ENCODE peak calls at places on chromosomes 7 and 10, in ten cellular contexts. One of them, this sample, is unnamed.

GRCh38 chr7:92403760-92404074 is 43.6 kb upstream of the GATAD1 start:
- DNase-seq in tibial nerve: no peak
- DNase-seq in right lobe of liver: no peak
- DNase-seq in transverse colon: no peak
- DNase-seq in ascending aorta: no peak
- DNase-seq in MM.1S: no peak
- DNase-seq in A549: no peak
- DNase-seq in endodermal cell: peak
- DNase-seq in WERI-Rb-1: no peak
- DNase-seq in pancreas: no peak
- DNase-seq in this sample: no peak

GRCh38 chr7:111240371-111240770 is 149.4 kb downstream of the LRRN3 start:
- DNase-seq in MM.1S: no peak
- DNase-seq in ascending aorta: no peak
- DNase-seq in pancreas: no peak
- DNase-seq in WERI-Rb-1: no peak
- DNase-seq in A549: no peak
- DNase-seq in tibial nerve: no peak
- DNase-seq in endodermal cell: no peak
- DNase-seq in transverse colon: no peak
- DNase-seq in right lobe of liver: no peak
- DNase-seq in this sample: no peak

GRCh38 chr10:26755443-26755903 is 58.0 kb downstream of the PDSS1 start:
- DNase-seq in MM.1S: peak
- DNase-seq in transverse colon: no peak
- DNase-seq in A549: peak
- DNase-seq in ascending aorta: no peak
- DNase-seq in tibial nerve: no peak
- DNase-seq in WERI-Rb-1: no peak
- DNase-seq in right lobe of liver: no peak
- DNase-seq in pancreas: no peak
- DNase-seq in endodermal cell: peak
- DNase-seq in this sample: peak

GRCh38 chr10:132929953-132930640 is 12.3 kb downstream of the CFAP46 start:
- DNase-seq in pancreas: no peak
- DNase-seq in tibial nerve: no peak
- DNase-seq in transverse colon: no peak
- DNase-seq in right lobe of liver: no peak
- DNase-seq in ascending aorta: no peak
- DNase-seq in WERI-Rb-1: no peak
- DNase-seq in endodermal cell: no peak
- DNase-seq in A549: no peak
- DNase-seq in MM.1S: no peak
- DNase-seq in this sample: no peak

GRCh38 chr10:4174197-4174596 is 389.2 kb upstream of the KLF6 start:
- DNase-seq in WERI-Rb-1: peak
- DNase-seq in A549: peak
- DNase-seq in tibial nerve: no peak
- DNase-seq in right lobe of liver: no peak
- DNase-seq in pancreas: no peak
- DNase-seq in ascending aorta: no peak
- DNase-seq in transverse colon: no peak
- DNase-seq in MM.1S: no peak
- DNase-seq in endodermal cell: peak
- DNase-seq in this sample: no peak

GRCh38 chr7:24595671-24596418 is 22.6 kb downstream of the PALS2 start:
- DNase-seq in MM.1S: peak
- DNase-seq in tibial nerve: no peak
- DNase-seq in ascending aorta: no peak
- DNase-seq in endodermal cell: no peak
- DNase-seq in WERI-Rb-1: no peak
- DNase-seq in transverse colon: no peak
- DNase-seq in right lobe of liver: no peak
- DNase-seq in A549: no peak
- DNase-seq in pancreas: no peak
- DNase-seq in this sample: no peak

GRCh38 chr10:61669161-61669755 is 6.5 kb downstream of the CABCOCO1 start:
- DNase-seq in MM.1S: no peak
- DNase-seq in A549: no peak
- DNase-seq in transverse colon: no peak
- DNase-seq in ascending aorta: no peak
- DNase-seq in tibial nerve: no peak
- DNase-seq in endodermal cell: no peak
- DNase-seq in WERI-Rb-1: no peak
- DNase-seq in right lobe of liver: no peak
- DNase-seq in pancreas: no peak
- DNase-seq in this sample: no peak

GRCh38 chr7:33130184-33130583 is 820 bp downstream of the BBS9 start:
- DNase-seq in ascending aorta: no peak
- DNase-seq in tibial nerve: no peak
- DNase-seq in WERI-Rb-1: peak
- DNase-seq in MM.1S: no peak
- DNase-seq in pancreas: no peak
- DNase-seq in endodermal cell: no peak
- DNase-seq in A549: no peak
- DNase-seq in right lobe of liver: no peak
- DNase-seq in transverse colon: no peak
- DNase-seq in this sample: peak

GRCh38 chr10:43136995-43137700 is 1.1 kb upstream of the CSGALNACT2 start:
- DNase-seq in right lobe of liver: no peak
- DNase-seq in WERI-Rb-1: no peak
- DNase-seq in transverse colon: no peak
- DNase-seq in pancreas: no peak
- DNase-seq in MM.1S: no peak
- DNase-seq in A549: no peak
- DNase-seq in ascending aorta: no peak
- DNase-seq in endodermal cell: no peak
- DNase-seq in tibial nerve: no peak
- DNase-seq in this sample: no peak

GRCh38 chr10:43138757-43139241 is 554 bp downstream of the CSGALNACT2 start:
- DNase-seq in transverse colon: peak
- DNase-seq in ascending aorta: no peak
- DNase-seq in right lobe of liver: no peak
- DNase-seq in endodermal cell: no peak
- DNase-seq in MM.1S: peak
- DNase-seq in WERI-Rb-1: peak
- DNase-seq in A549: peak
- DNase-seq in tibial nerve: peak
- DNase-seq in pancreas: no peak
- DNase-seq in this sample: peak

GRCh38 chr10:43137971-43138756 is at the start of gene CSGALNACT2:
- DNase-seq in MM.1S: peak
- DNase-seq in right lobe of liver: peak
- DNase-seq in ascending aorta: peak
- DNase-seq in A549: peak
- DNase-seq in transverse colon: peak
- DNase-seq in endodermal cell: peak
- DNase-seq in WERI-Rb-1: peak
- DNase-seq in pancreas: peak
- DNase-seq in tibial nerve: peak
- DNase-seq in this sample: peak

GRCh38 chr10:43136432-43136831 is 1.8 kb upstream of the CSGALNACT2 start:
- DNase-seq in MM.1S: no peak
- DNase-seq in ascending aorta: no peak
- DNase-seq in tibial nerve: no peak
- DNase-seq in pancreas: no peak
- DNase-seq in right lobe of liver: no peak
- DNase-seq in endodermal cell: peak
- DNase-seq in A549: no peak
- DNase-seq in WERI-Rb-1: no peak
- DNase-seq in transverse colon: no peak
- DNase-seq in this sample: no peak

GRCh38 chr10:43137701-43137970 is 609 bp upstream of the CSGALNACT2 start:
- DNase-seq in tibial nerve: no peak
- DNase-seq in ascending aorta: no peak
- DNase-seq in right lobe of liver: peak
- DNase-seq in MM.1S: peak
- DNase-seq in pancreas: no peak
- DNase-seq in transverse colon: peak
- DNase-seq in WERI-Rb-1: peak
- DNase-seq in endodermal cell: peak
- DNase-seq in A549: peak
- DNase-seq in this sample: peak
- H3K27ac ChIP-seq in tibial nerve: peak
- H3K27ac ChIP-seq in ascending aorta: peak
- H3K27ac ChIP-seq in right lobe of liver: peak
- H3K27ac ChIP-seq in MM.1S: peak
- H3K27ac ChIP-seq in pancreas: peak
- H3K27ac ChIP-seq in transverse colon: peak
- H3K27ac ChIP-seq in WERI-Rb-1: peak
- H3K27ac ChIP-seq in endodermal cell: peak
- H3K27ac ChIP-seq in A549: peak
- H3K27ac ChIP-seq in this sample: peak

GRCh38 chr7:50304911-50305621 is 550 bp downstream of the IKZF1 start:
- DNase-seq in MM.1S: peak
- DNase-seq in endodermal cell: no peak
- DNase-seq in A549: no peak
- DNase-seq in transverse colon: peak
- DNase-seq in right lobe of liver: no peak
- DNase-seq in pancreas: no peak
- DNase-seq in tibial nerve: no peak
- DNase-seq in ascending aorta: no peak
- DNase-seq in WERI-Rb-1: no peak
- DNase-seq in this sample: no peak

GRCh38 chr7:50304158-50304910 is at the start of gene IKZF1:
- DNase-seq in pancreas: no peak
- DNase-seq in endodermal cell: peak
- DNase-seq in right lobe of liver: peak
- DNase-seq in WERI-Rb-1: peak
- DNase-seq in ascending aorta: peak
- DNase-seq in MM.1S: peak
- DNase-seq in transverse colon: peak
- DNase-seq in A549: no peak
- DNase-seq in tibial nerve: peak
- DNase-seq in this sample: no peak

GRCh38 chr7:50306491-50307367 is 2.2 kb downstream of the IKZF1 start:
- DNase-seq in pancreas: no peak
- DNase-seq in WERI-Rb-1: no peak
- DNase-seq in ascending aorta: no peak
- DNase-seq in tibial nerve: no peak
- DNase-seq in transverse colon: no peak
- DNase-seq in right lobe of liver: no peak
- DNase-seq in A549: no peak
- DNase-seq in endodermal cell: no peak
- DNase-seq in MM.1S: no peak
- DNase-seq in this sample: no peak

GRCh38 chr7:50307368-50308012 is 3.0 kb downstream of the IKZF1 start:
- DNase-seq in transverse colon: peak
- DNase-seq in WERI-Rb-1: no peak
- DNase-seq in MM.1S: peak
- DNase-seq in pancreas: no peak
- DNase-seq in tibial nerve: no peak
- DNase-seq in right lobe of liver: no peak
- DNase-seq in endodermal cell: no peak
- DNase-seq in A549: no peak
- DNase-seq in ascending aorta: no peak
- DNase-seq in this sample: no peak

DNA sequence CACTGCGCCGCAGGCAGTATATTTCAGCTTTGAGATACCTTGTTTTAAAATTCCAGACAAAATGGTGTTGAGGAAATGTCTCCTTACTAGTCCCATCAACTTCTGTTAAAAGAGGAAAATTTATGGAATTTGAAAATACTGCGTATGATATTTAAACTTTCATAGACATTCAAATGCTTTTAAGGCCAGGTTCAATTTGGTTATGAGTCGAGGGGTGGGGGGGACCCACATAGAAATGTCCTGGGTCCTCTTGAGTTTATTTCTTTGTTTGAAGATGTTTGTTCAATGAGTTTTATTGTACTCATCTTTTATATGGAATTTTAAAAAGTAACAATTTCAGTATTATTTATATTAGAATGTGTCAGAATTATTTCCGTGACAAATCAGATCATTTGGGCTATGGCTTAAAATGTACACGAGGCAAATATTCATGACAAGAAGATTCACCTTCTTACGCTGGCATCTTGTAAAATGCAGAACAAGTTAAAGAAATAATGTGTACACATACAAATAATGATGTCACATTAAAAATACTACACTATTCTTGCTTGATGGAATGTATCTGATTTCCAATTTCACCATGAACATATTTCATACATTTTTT is 1.3 kb downstream of the IKZF1 start:
- DNase-seq in transverse colon: no peak
- DNase-seq in A549: no peak
- DNase-seq in WERI-Rb-1: no peak
- DNase-seq in endodermal cell: no peak
- DNase-seq in tibial nerve: no peak
- DNase-seq in right lobe of liver: no peak
- DNase-seq in MM.1S: peak
- DNase-seq in pancreas: no peak
- DNase-seq in ascending aorta: no peak
- DNase-seq in this sample: no peak
- H3K4me3 ChIP-seq in transverse colon: peak
- H3K4me3 ChIP-seq in A549: no peak
- H3K4me3 ChIP-seq in WERI-Rb-1: no peak
- H3K4me3 ChIP-seq in endodermal cell: no peak
- H3K4me3 ChIP-seq in tibial nerve: peak
- H3K4me3 ChIP-seq in right lobe of liver: no peak
- H3K4me3 ChIP-seq in MM.1S: peak
- H3K4me3 ChIP-seq in pancreas: no peak
- H3K4me3 ChIP-seq in ascending aorta: peak
- H3K4me3 ChIP-seq in this sample: no peak

GRCh38 chr7:79930604-79931003 is 204.0 kb upstream of the GNAI1 start:
- DNase-seq in tibial nerve: no peak
- DNase-seq in transverse colon: no peak
- DNase-seq in right lobe of liver: no peak
- DNase-seq in WERI-Rb-1: no peak
- DNase-seq in ascending aorta: no peak
- DNase-seq in endodermal cell: no peak
- DNase-seq in A549: no peak
- DNase-seq in pancreas: no peak
- DNase-seq in MM.1S: no peak
- DNase-seq in this sample: peak

GRCh38 chr7:79933144-79933543 is 201.5 kb upstream of the GNAI1 start:
- DNase-seq in tibial nerve: no peak
- DNase-seq in transverse colon: no peak
- DNase-seq in ascending aorta: no peak
- DNase-seq in WERI-Rb-1: no peak
- DNase-seq in pancreas: no peak
- DNase-seq in MM.1S: no peak
- DNase-seq in endodermal cell: no peak
- DNase-seq in A549: no peak
- DNase-seq in right lobe of liver: no peak
- DNase-seq in this sample: peak

GRCh38 chr7:79936281-79936983 is 198.2 kb upstream of the GNAI1 start:
- DNase-seq in pancreas: no peak
- DNase-seq in MM.1S: no peak
- DNase-seq in endodermal cell: no peak
- DNase-seq in transverse colon: no peak
- DNase-seq in A549: no peak
- DNase-seq in WERI-Rb-1: no peak
- DNase-seq in right lobe of liver: no peak
- DNase-seq in tibial nerve: no peak
- DNase-seq in ascending aorta: no peak
- DNase-seq in this sample: peak

GRCh38 chr7:79934727-79935126 is 199.9 kb upstream of the GNAI1 start:
- DNase-seq in A549: no peak
- DNase-seq in transverse colon: no peak
- DNase-seq in tibial nerve: no peak
- DNase-seq in right lobe of liver: no peak
- DNase-seq in endodermal cell: no peak
- DNase-seq in WERI-Rb-1: no peak
- DNase-seq in ascending aorta: no peak
- DNase-seq in pancreas: no peak
- DNase-seq in MM.1S: no peak
- DNase-seq in this sample: no peak
- H3K27ac ChIP-seq in A549: no peak
- H3K27ac ChIP-seq in transverse colon: no peak
- H3K27ac ChIP-seq in tibial nerve: no peak
- H3K27ac ChIP-seq in right lobe of liver: no peak
- H3K27ac ChIP-seq in endodermal cell: no peak
- H3K27ac ChIP-seq in WERI-Rb-1: no peak
- H3K27ac ChIP-seq in ascending aorta: no peak
- H3K27ac ChIP-seq in pancreas: no peak
- H3K27ac ChIP-seq in MM.1S: no peak
- H3K27ac ChIP-seq in this sample: no peak

GRCh38 chr10:121459279-121459764 is 138.9 kb downstream of the FGFR2 start:
- DNase-seq in right lobe of liver: no peak
- DNase-seq in endodermal cell: no peak
- DNase-seq in A549: no peak
- DNase-seq in pancreas: no peak
- DNase-seq in MM.1S: peak
- DNase-seq in transverse colon: no peak
- DNase-seq in WERI-Rb-1: no peak
- DNase-seq in tibial nerve: no peak
- DNase-seq in ascending aorta: no peak
- DNase-seq in this sample: no peak
- H3K4me3 ChIP-seq in right lobe of liver: no peak
- H3K4me3 ChIP-seq in endodermal cell: no peak
- H3K4me3 ChIP-seq in A549: no peak
- H3K4me3 ChIP-seq in pancreas: no peak
- H3K4me3 ChIP-seq in MM.1S: no peak
- H3K4me3 ChIP-seq in transverse colon: no peak
- H3K4me3 ChIP-seq in WERI-Rb-1: no peak
- H3K4me3 ChIP-seq in tibial nerve: no peak
- H3K4me3 ChIP-seq in ascending aorta: peak
- H3K4me3 ChIP-seq in this sample: no peak